ENCODE peak calls at places on chromosomes 6 and 20, in eight cellular contexts. D is neuronal stem cell; W is stomach; E is activated naive CD4-positive, alpha-beta T cell treated with anti-CD3 and anti-CD28 coated beads for 36 hours; F is HCEC 1CT; J is EL; U is HL-60; C is activated T-helper 9 cell treated with anti-CD3 and anti-CD28 coated beads, Interleukin-2, amount 50 U/mL, for 16 hours. G is an unnamed sample.

GRCh38 chr6:167226791-167227190 is 64.3 kb upstream of the UNC93A start:
- DNase-seq in W (no peak), J (no peak), D (no peak), F (no peak), C (no peak), U (no peak), E (no peak), G (no peak)

GRCh38 chr6:144580039-144580438 is 294.9 kb downstream of the UTRN start:
- DNase-seq in J (no peak), E (peak), C (no peak), F (no peak), W (no peak), U (no peak), D (no peak), G (no peak)

GRCh38 chr20:10673176-10673830 is 496 bp downstream of the JAG1 start:
- DNase-seq in F (peak), W (peak), J (peak), D (no peak), E (peak), U (peak), C (no peak), G (no peak)

GRCh38 chr6:2351807-2352431 is 106.5 kb upstream of the GMDS start:
- DNase-seq in D (no peak), F (peak), U (no peak), W (no peak), E (no peak), J (peak), C (no peak), G (no peak)

GRCh38 chr20:53643031-53643832 is 49.6 kb upstream of the ZNF217 start:
- DNase-seq in D (no peak), C (peak), W (peak), U (peak), J (peak), E (peak), F (peak), G (peak)

GRCh38 chr6:127956260-127956888 is 55.5 kb upstream of the THEMIS start:
- DNase-seq in U (no peak), E (no peak), C (no peak), D (no peak), W (no peak), J (peak), F (peak), G (no peak)

GRCh38 chr20:38084425-38084951 is 50.9 kb downstream of the RPRD1B start:
- DNase-seq in C (no peak), W (no peak), D (no peak), F (peak), U (no peak), E (no peak), J (peak), G (peak)

GRCh38 chr6:36226648-36227047 is 30.1 kb downstream of the BRPF3 start:
- DNase-seq in D (no peak), F (no peak), U (no peak), C (no peak), J (no peak), E (no peak), W (no peak), G (no peak)

GRCh38 chr6:5986847-5987246 is 19.9 kb downstream of the NRN1 start:
- DNase-seq in F (no peak), W (no peak), E (peak), C (no peak), J (no peak), D (no peak), U (no peak), G (no peak)

GRCh38 chr6:43771858-43772570 is 2.0 kb downstream of the VEGFA start:
- DNase-seq in D (peak), W (peak), E (peak), C (peak), J (peak), U (peak), F (peak), G (peak)

GRCh38 chr6:162198072-162198471 is 529.5 kb downstream of the PRKN start:
- DNase-seq in C (no peak), D (no peak), W (no peak), J (no peak), U (no peak), E (no peak), F (no peak), G (no peak)

GRCh38 chr6:73798592-73798991 is 102.6 kb downstream of the CD109 start:
- DNase-seq in J (peak), C (no peak), U (no peak), D (no peak), W (no peak), E (peak), F (peak), G (no peak)

GRCh38 chr20:54162378-54162777 is 11.4 kb downstream of the CYP24A1 start:
- DNase-seq in U (no peak), E (no peak), F (no peak), D (no peak), W (no peak), J (no peak), C (no peak), G (no peak)

GRCh38 chr20:54745780-54746179 is 270.4 kb downstream of the DOK5 start:
- DNase-seq in W (no peak), D (no peak), F (no peak), J (no peak), C (no peak), E (no peak), U (no peak), G (no peak)

GRCh38 chr6:162625846-162626540 is 101.6 kb downstream of the PRKN start:
- DNase-seq in C (no peak), D (no peak), W (no peak), J (no peak), U (no peak), E (no peak), F (no peak), G (no peak)

GRCh38 chr6:105193647-105194046 is 13.8 kb upstream of the POPDC3 start:
- DNase-seq in D (no peak), C (no peak), J (peak), W (no peak), F (peak), U (no peak), E (no peak), G (no peak)

GRCh38 chr6:160456214-160456546 is 108.0 kb downstream of the SLC22A3 start:
- DNase-seq in U (no peak), W (no peak), D (no peak), F (no peak), C (no peak), E (no peak), J (no peak), G (no peak)

GRCh38 chr20:25507385-25508082 is 77.8 kb downstream of the NINL start:
- DNase-seq in F (no peak), D (no peak), C (no peak), W (no peak), U (no peak), E (no peak), J (no peak), G (no peak)

GRCh38 chr6:29561618-29562181 is 2.2 kb upstream of the UBD start:
- DNase-seq in F (no peak), W (no peak), D (no peak), J (no peak), C (no peak), U (no peak), E (no peak), G (no peak)

GRCh38 chr20:48923149-48923718 is 1.7 kb downstream of the ARFGEF2 start:
- DNase-seq in F (no peak), E (no peak), C (no peak), W (no peak), U (no peak), D (no peak), J (no peak), G (no peak)

GRCh38 chr6:135731116-135731515 is 120.4 kb upstream of the PDE7B start:
- DNase-seq in W (no peak), D (no peak), E (no peak), J (no peak), F (no peak), U (no peak), C (no peak), G (no peak)

GRCh38 chr6:27188885-27189418 is 58.5 kb upstream of the PRSS16 start:
- DNase-seq in W (peak), C (peak), J (peak), U (peak), E (peak), F (peak), D (peak), G (peak)

GRCh38 chr6:107655245-107655644 is 165.3 kb downstream of the SOBP start:
- DNase-seq in D (peak), F (no peak), E (peak), W (no peak), C (no peak), J (no peak), U (no peak), G (no peak)

GRCh38 chr20:328596-329324 is 3.4 kb downstream of the SOX12 start:
- DNase-seq in W (no peak), C (no peak), D (no peak), J (no peak), E (no peak), F (no peak), U (no peak), G (no peak)

GRCh38 chr6:29976588-29977424 is 34.5 kb downstream of the HLA-A start:
- DNase-seq in W (peak), D (peak), C (peak), F (peak), J (peak), E (peak), U (peak), G (peak)

GRCh38 chr20:54550776-54551396 is 75.5 kb downstream of the DOK5 start:
- DNase-seq in E (no peak), J (no peak), F (no peak), W (no peak), C (no peak), U (no peak), D (no peak), G (no peak)

GRCh38 chr6:81308577-81309279 is 443.8 kb downstream of the TENT5A start:
- DNase-seq in J (no peak), U (no peak), F (no peak), C (no peak), D (no peak), E (no peak), W (no peak), G (no peak)

GRCh38 chr20:48586728-48587127 is 241.1 kb downstream of the PREX1 start:
- DNase-seq in U (no peak), W (peak), E (no peak), D (no peak), J (no peak), C (no peak), F (no peak), G (no peak)

GRCh38 chr6:40620546-40620945 is 33.4 kb upstream of the LRFN2 start:
- DNase-seq in E (no peak), J (no peak), U (no peak), D (no peak), W (no peak), F (no peak), C (no peak), G (no peak)

GRCh38 chr20:51697119-51697826 is 70.9 kb downstream of the ATP9A start:
- DNase-seq in C (no peak), E (no peak), U (no peak), F (no peak), J (peak), W (no peak), D (no peak), G (no peak)

GRCh38 chr6:95577317-95578105 is at the start of gene MANEA:
- DNase-seq in W (peak), U (peak), E (peak), J (peak), D (peak), F (peak), C (peak), G (peak)

GRCh38 chr6:129104560-129104959 is 221.6 kb downstream of the LAMA2 start:
- DNase-seq in E (no peak), C (no peak), F (no peak), J (no peak), W (no peak), D (no peak), U (no peak), G (no peak)

GRCh38 chr6:37994238-37994637 is 174.7 kb downstream of the ZFAND3 start:
- DNase-seq in F (peak), U (no peak), E (no peak), W (no peak), C (no peak), D (no peak), J (peak), G (no peak)

GRCh38 chr20:62238569-62239277 is 402 bp downstream of the OSBPL2 start:
- DNase-seq in F (no peak), W (peak), D (no peak), U (peak), C (no peak), J (no peak), E (no peak), G (no peak)

GRCh38 chr6:108365488-108365887 is 70.6 kb downstream of the AFG1L start:
- DNase-seq in E (no peak), D (no peak), F (peak), U (no peak), C (no peak), W (no peak), J (no peak), G (no peak)

GRCh38 chr6:168282985-168283685 is 36.4 kb downstream of the DACT2 start:
- DNase-seq in J (no peak), U (no peak), W (no peak), C (no peak), D (no peak), E (no peak), F (no peak), G (no peak)

GRCh38 chr20:9225879-9226278 is 157.0 kb downstream of the PLCB4 start:
- DNase-seq in U (no peak), W (no peak), D (no peak), C (no peak), F (no peak), J (no peak), E (no peak), G (no peak)

GRCh38 chr6:1473166-1473565 is 83.8 kb downstream of the FOXF2 start:
- DNase-seq in U (no peak), J (peak), F (no peak), C (no peak), E (no peak), W (no peak), D (no peak), G (no peak)